ENCODE peak calls at places on chromosomes 11 and 22, in nine cellular contexts. B is NCI-H2081, R is HT-29, A is retina, Q is AG09319, N is NCI-H1048, P is HEK293T, K is heart left ventricle, X is NT2/D1. Z is an unnamed sample.

GRCh38 chr11:86575927-86576326 is 96.5 kb downstream of the ME3 start:
- DNase-seq in K (no peak), B (no peak), A (no peak), N (no peak), P (no peak), Q (no peak), X (no peak), R (no peak), Z (no peak)

GRCh38 chr11:64358907-64359711 is at the start of gene RPS6KA4:
- DNase-seq in X (no peak), N (no peak), R (peak; percentile 84), A (peak; percentile 73), Q (no peak), P (peak; percentile 76), B (peak; percentile 59), K (peak; percentile 74), Z (peak; percentile 94)

GRCh38 chr11:934437-934950 is 8.8 kb downstream of the AP2A2 start:
- DNase-seq in X (no peak), R (no peak), B (no peak), K (no peak), A (no peak), Q (no peak), P (no peak), N (no peak), Z (no peak)

GRCh38 chr22:48052621-48052890 is 1290.1 kb downstream of the TBC1D22A start:
- DNase-seq in P (no peak), K (no peak), N (no peak), Q (no peak), R (no peak), X (no peak), B (no peak), A (no peak), Z (no peak)

GRCh38 chr22:29152045-29152380 is 53.7 kb upstream of the EMID1 start:
- DNase-seq in P (no peak), X (no peak), B (peak; percentile 29), Q (no peak), A (peak; percentile 67), N (no peak), R (no peak), K (no peak), Z (no peak)

GRCh38 chr11:8684600-8685290 is 2.2 kb downstream of the RPL27A start:
- DNase-seq in Q (no peak), R (no peak), K (no peak), X (no peak), B (no peak), A (no peak), P (no peak), N (no peak), Z (no peak)

GRCh38 chr11:67488155-67488480 is 5.3 kb downstream of the AIP start:
- DNase-seq in P (no peak), Q (no peak), A (no peak), R (no peak), B (no peak), K (no peak), X (no peak), N (no peak), Z (no peak)

GRCh38 chr11:12602421-12602820 is 71.8 kb upstream of the TEAD1 start:
- DNase-seq in P (no peak), X (no peak), B (no peak), A (no peak), Q (no peak), N (no peak), K (no peak), R (no peak), Z (no peak)

GRCh38 chr22:47210112-47210657 is 447.7 kb downstream of the TBC1D22A start:
- DNase-seq in N (no peak), Q (no peak), A (no peak), B (no peak), P (no peak), X (no peak), K (no peak), R (no peak), Z (no peak)

Z was measured in hepatocyte.